ENCODE peak calls at places on chromosomes 7 and 10, in four cellular contexts. One of them, this sample, is unnamed.
A peak's percentile ranks its signal among the peaks of the same experiment; 100 is the strongest.

GRCh38 chr10:99966306-99966705 is 43.4 kb downstream of the DNMBP start:
- DNase-seq in pancreas: no peak
- DNase-seq in NCI-H1105: no peak
- DNase-seq in neuronal stem cell: no peak
- DNase-seq in this sample: no peak

GRCh38 chr7:142571581-142571980 is 177.7 kb upstream of the PRSS1 start:
- DNase-seq in pancreas: no peak
- DNase-seq in NCI-H1105: no peak
- DNase-seq in neuronal stem cell: no peak
- DNase-seq in this sample: no peak

GRCh38 chr10:25642736-25643135 is 291.3 kb upstream of the MYO3A start:
- DNase-seq in pancreas: no peak
- DNase-seq in neuronal stem cell: no peak
- DNase-seq in NCI-H1105: no peak
- DNase-seq in this sample: no peak

GRCh38 chr7:51352174-51353145 is 35.9 kb upstream of the COBL start:
- DNase-seq in neuronal stem cell: no peak
- DNase-seq in pancreas: no peak
- DNase-seq in NCI-H1105: no peak
- DNase-seq in this sample: no peak

GRCh38 chr10:79059859-79060379 is 8.8 kb upstream of the ZMIZ1 start:
- DNase-seq in neuronal stem cell: no peak
- DNase-seq in NCI-H1105: no peak
- DNase-seq in pancreas: peak; percentile 86
- DNase-seq in this sample: peak; percentile 23

GRCh38 chr7:99404235-99404976 is 4.0 kb downstream of the PDAP1 start:
- DNase-seq in pancreas: peak; percentile 76
- DNase-seq in neuronal stem cell: no peak
- DNase-seq in NCI-H1105: no peak
- DNase-seq in this sample: no peak

GRCh38 chr7:9083837-9084236 is 650.4 kb downstream of the NXPH1 start:
- DNase-seq in neuronal stem cell: no peak
- DNase-seq in pancreas: peak; percentile 12
- DNase-seq in NCI-H1105: no peak
- DNase-seq in this sample: no peak

GRCh38 chr10:88499569-88500470 is 83.3 kb downstream of the RNLS start:
- DNase-seq in NCI-H1105: no peak
- DNase-seq in neuronal stem cell: no peak
- DNase-seq in pancreas: no peak
- DNase-seq in this sample: no peak

GRCh38 chr7:2417981-2418481 is 14.6 kb downstream of the CHST12 start:
- DNase-seq in NCI-H1105: no peak
- DNase-seq in neuronal stem cell: no peak
- DNase-seq in pancreas: no peak
- DNase-seq in this sample: no peak

GRCh38 chr7:64223366-64223765 is 4.9 kb upstream of the ZNF679 start:
- DNase-seq in NCI-H1105: no peak
- DNase-seq in neuronal stem cell: no peak
- DNase-seq in pancreas: no peak
- DNase-seq in this sample: no peak

GRCh38 chr7:46811529-46811928 is 770.4 kb downstream of the TNS3 start:
- DNase-seq in neuronal stem cell: no peak
- DNase-seq in NCI-H1105: no peak
- DNase-seq in pancreas: no peak
- DNase-seq in this sample: no peak

GRCh38 chr10:27771231-27771630 is 25.6 kb upstream of the MKX start:
- DNase-seq in NCI-H1105: no peak
- DNase-seq in pancreas: no peak
- DNase-seq in neuronal stem cell: no peak
- DNase-seq in this sample: no peak

GRCh38 chr10:17031656-17032630 is 97.7 kb downstream of the CUBN start:
- DNase-seq in pancreas: no peak
- DNase-seq in NCI-H1105: no peak
- DNase-seq in neuronal stem cell: no peak
- DNase-seq in this sample: no peak

GRCh38 chr7:77427996-77428603 is 12.0 kb upstream of the GSAP start:
- DNase-seq in NCI-H1105: no peak
- DNase-seq in pancreas: no peak
- DNase-seq in neuronal stem cell: peak; percentile 30
- DNase-seq in this sample: peak; percentile 19

GRCh38 chr10:34581871-34582532 is 233.1 kb downstream of the PARD3 start:
- DNase-seq in neuronal stem cell: no peak
- DNase-seq in pancreas: no peak
- DNase-seq in NCI-H1105: no peak
- DNase-seq in this sample: no peak

GRCh38 chr10:43226441-43226840 is 40.4 kb downstream of the RASGEF1A start:
- DNase-seq in NCI-H1105: no peak
- DNase-seq in neuronal stem cell: no peak
- DNase-seq in pancreas: peak; percentile 29
- DNase-seq in this sample: peak; percentile 2

GRCh38 chr10:103708627-103709288 is 146.6 kb downstream of the SH3PXD2A start:
- DNase-seq in neuronal stem cell: no peak
- DNase-seq in NCI-H1105: no peak
- DNase-seq in pancreas: peak; percentile 20
- DNase-seq in this sample: no peak

GRCh38 chr10:132208489-132209050 is 21.8 kb downstream of the DPYSL4 start:
- DNase-seq in pancreas: peak; percentile 47
- DNase-seq in NCI-H1105: no peak
- DNase-seq in neuronal stem cell: no peak
- DNase-seq in this sample: no peak

GRCh38 chr7:33067921-33068320 is 5.3 kb upstream of the NT5C3A start:
- DNase-seq in pancreas: no peak
- DNase-seq in neuronal stem cell: no peak
- DNase-seq in NCI-H1105: no peak
- DNase-seq in this sample: no peak

GRCh38 chr7:152464312-152465117 is 28.7 kb upstream of the KMT2C start:
- DNase-seq in neuronal stem cell: peak; percentile 43
- DNase-seq in pancreas: peak; percentile 89
- DNase-seq in NCI-H1105: peak; percentile 62
- DNase-seq in this sample: peak; percentile 77

GRCh38 chr10:61662794-61663259 is at the start of gene CABCOCO1:
- DNase-seq in NCI-H1105: no peak
- DNase-seq in neuronal stem cell: peak; percentile 69
- DNase-seq in pancreas: peak; percentile 80
- DNase-seq in this sample: peak; percentile 69

GRCh38 chr7:30354791-30355190 is 70.4 kb downstream of the ZNRF2 start:
- DNase-seq in pancreas: no peak
- DNase-seq in neuronal stem cell: no peak
- DNase-seq in NCI-H1105: no peak
- DNase-seq in this sample: no peak

GRCh38 chr7:80134105-80134535 is 511 bp upstream of the GNAI1 start:
- DNase-seq in pancreas: peak; percentile 85
- DNase-seq in NCI-H1105: no peak
- DNase-seq in neuronal stem cell: no peak
- DNase-seq in this sample: no peak

GRCh38 chr7:114086906-114087651 is 168.3 kb upstream of the PPP1R3A start:
- DNase-seq in pancreas: peak; percentile 61
- DNase-seq in neuronal stem cell: peak; percentile 18
- DNase-seq in NCI-H1105: peak; percentile 19
- DNase-seq in this sample: peak; percentile 42

GRCh38 chr10:78964274-78964951 is 104.4 kb upstream of the ZMIZ1 start:
- DNase-seq in NCI-H1105: no peak
- DNase-seq in pancreas: no peak
- DNase-seq in neuronal stem cell: no peak
- DNase-seq in this sample: no peak

GRCh38 chr7:157253850-157254249 is 83.0 kb upstream of the DNAJB6 start:
- DNase-seq in neuronal stem cell: no peak
- DNase-seq in pancreas: peak; percentile 94
- DNase-seq in NCI-H1105: peak; percentile 90
- DNase-seq in this sample: peak; percentile 65

GRCh38 chr10:31204090-31204489 is 114.9 kb upstream of the ZEB1 start:
- DNase-seq in neuronal stem cell: no peak
- DNase-seq in pancreas: no peak
- DNase-seq in NCI-H1105: no peak
- DNase-seq in this sample: no peak

GRCh38 chr10:91700273-91700672 is 67.4 kb upstream of the PPP1R3C start:
- DNase-seq in neuronal stem cell: no peak
- DNase-seq in pancreas: no peak
- DNase-seq in NCI-H1105: no peak
- DNase-seq in this sample: no peak

GRCh38 chr10:6201511-6201975 is 1.2 kb upstream of the PFKFB3 start:
- DNase-seq in neuronal stem cell: peak; percentile 48
- DNase-seq in NCI-H1105: no peak
- DNase-seq in pancreas: peak; percentile 91
- DNase-seq in this sample: peak; percentile 80

GRCh38 chr7:105728028-105728427 is 146.7 kb upstream of the EFCAB10 start:
- DNase-seq in NCI-H1105: no peak
- DNase-seq in neuronal stem cell: no peak
- DNase-seq in pancreas: no peak
- DNase-seq in this sample: no peak

GRCh38 chr10:130352291-130352645 is 216.1 kb downstream of the GLRX3 start:
- DNase-seq in NCI-H1105: no peak
- DNase-seq in neuronal stem cell: no peak
- DNase-seq in pancreas: no peak
- DNase-seq in this sample: no peak

GRCh38 chr7:48680996-48681395 is 243.4 kb upstream of the CDC14C start:
- DNase-seq in neuronal stem cell: no peak
- DNase-seq in pancreas: no peak
- DNase-seq in NCI-H1105: no peak
- DNase-seq in this sample: no peak